ENCODE peak calls at places on chromosomes 1 and 21, in ten cellular contexts. O is stimulated activated CD8-positive, alpha-beta memory T cell treated with anti-CD3 and anti-CD28 coated beads, Interleukin-2, amount 100 ng/mL, for 1 hour; P is M059J; B is NCI-H146; K is HEK293T; L is GM12865; H is HCEC 1CT; W is OCI-LY7; I is retina; X is T-cell. T is an unnamed sample.

GRCh38 chr1:160437432-160438319 is 37.3 kb downstream of the VANGL2 start:
- DNase-seq in O (no peak), P (peak; percentile 19), B (no peak), K (no peak), L (peak; percentile 90), H (no peak), W (peak; percentile 72), I (no peak), X (peak; percentile 30), T (no peak)

GRCh38 chr21:32371913-32372314 is 20.9 kb downstream of the URB1 start:
- DNase-seq in O (no peak), P (peak; percentile 66), B (no peak), K (no peak), L (no peak), H (peak; percentile 72), W (no peak), I (no peak), X (no peak), T (no peak)

GRCh38 chr1:234611799-234612351 is 1.9 kb upstream of the IRF2BP2 start:
- DNase-seq in O (no peak), P (no peak), B (peak; percentile 24), K (no peak), L (peak; percentile 58), H (peak; percentile 1), W (peak; percentile 28), I (peak; percentile 49), X (peak; percentile 65), T (no peak)

GRCh38 chr1:198918920-198919319 is 280.1 kb downstream of the PTPRC start:
- DNase-seq in O (no peak), P (no peak), B (no peak), K (no peak), L (no peak), H (peak; percentile 79), W (no peak), I (no peak), X (no peak), T (no peak)

GRCh38 chr1:162276493-162276892 is 100.2 kb downstream of the SPATA46 start:
- DNase-seq in O (no peak), P (peak; percentile 55), B (peak; percentile 22), K (peak; percentile 49), L (peak; percentile 23), H (peak; percentile 19), W (peak; percentile 10), I (no peak), X (no peak), T (no peak)

GRCh38 chr1:229254910-229255541 is 15.9 kb upstream of the RAB4A start:
- DNase-seq in O (no peak), P (no peak), B (peak; percentile 36), K (no peak), L (no peak), H (no peak), W (peak; percentile 20), I (no peak), X (peak; percentile 27), T (no peak)

GRCh38 chr1:17611991-17612390 is 72.5 kb downstream of the ARHGEF10L start:
- DNase-seq in O (no peak), P (peak; percentile 59), B (no peak), K (no peak), L (no peak), H (peak; percentile 37), W (no peak), I (no peak), X (no peak), T (no peak)

GRCh38 chr1:226123591-226124471 is 61.3 kb downstream of the H3-3A start:
- DNase-seq in O (no peak), P (peak; percentile 75), B (no peak), K (peak; percentile 5), L (no peak), H (peak; percentile 15), W (no peak), I (no peak), X (no peak), T (no peak)

GRCh38 chr1:66532798-66533783 is 862 bp upstream of the SGIP1 start:
- DNase-seq in O (no peak), P (peak; percentile 89), B (no peak), K (no peak), L (no peak), H (peak; percentile 92), W (no peak), I (peak; percentile 94), X (peak; percentile 6), T (peak; percentile 88)

GRCh38 chr1:29514361-29515187 is 278.3 kb downstream of the PTPRU start:
- DNase-seq in O (no peak), P (no peak), B (no peak), K (no peak), L (no peak), H (no peak), W (no peak), I (no peak), X (no peak), T (no peak)

T was measured in NCI-H187 treated with DMSO at 0.1 percent for 48 hours.